ENCODE peak calls at places on chromosomes 3 and 15, in nine cellular contexts. D is DMS153; P is fibroblast of pulmonary artery; H is stimulated activated CD8-positive, alpha-beta memory T cell treated with anti-CD3 and anti-CD28 coated beads, Interleukin-4, amount 100 ng/mL, for 4 hours; G is activated T-helper 9 cell treated with anti-CD3 and anti-CD28 coated beads, Interleukin-2, amount 50 U/mL, for 16 hours; A is T follicular helper cell; X is GM19239; V is HepG2; F is globus pallidus. U is an unnamed sample.
A peak's percentile ranks its signal among the peaks of the same experiment; 100 is the strongest.

GRCh38 chr3:104740874-104741273 is 625.8 kb upstream of the ALCAM start:
- DNase-seq in D (no peak), P (no peak), H (no peak), G (no peak), A (no peak), X (no peak), V (no peak), F (no peak), U (no peak)

GRCh38 chr3:71202848-71203390 is 380.6 kb downstream of the FOXP1 start:
- DNase-seq in D (no peak), P (no peak), H (no peak), G (no peak), A (no peak), X (no peak), V (no peak), F (no peak), U (no peak)

GRCh38 chr3:64451283-64452012 is 226.2 kb upstream of the PRICKLE2 start:
- DNase-seq in D (no peak), P (no peak), H (no peak), G (no peak), A (no peak), X (no peak), V (no peak), F (no peak), U (no peak)

GRCh38 chr3:10804183-10804648 is 11.8 kb upstream of the SLC6A11 start:
- DNase-seq in D (no peak), P (no peak), H (no peak), G (no peak), A (no peak), X (no peak), V (no peak), F (no peak), U (no peak)

GRCh38 chr3:105904683-105905320 is 36.0 kb upstream of the CBLB start:
- DNase-seq in D (no peak), P (peak; percentile 36), H (no peak), G (no peak), A (no peak), X (no peak), V (no peak), F (no peak), U (no peak)

GRCh38 chr15:79168922-79169322 is 78.3 kb upstream of the RASGRF1 start:
- DNase-seq in D (peak; percentile 70), P (peak; percentile 64), H (no peak), G (no peak), A (no peak), X (no peak), V (peak; percentile 74), F (peak; percentile 74), U (no peak)

GRCh38 chr3:30644615-30645014 is 38.2 kb downstream of the TGFBR2 start:
- DNase-seq in D (no peak), P (peak; percentile 88), H (peak; percentile 53), G (peak; percentile 34), A (peak; percentile 48), X (no peak), V (no peak), F (no peak), U (no peak)

GRCh38 chr3:188006726-188007393 is 147.1 kb upstream of the LPP start:
- DNase-seq in D (peak; percentile 48), P (peak; percentile 53), H (no peak), G (no peak), A (no peak), X (no peak), V (no peak), F (peak; percentile 48), U (no peak)

GRCh38 chr3:172048599-172048998 is 9.2 kb downstream of the FNDC3B start:
- DNase-seq in D (no peak), P (no peak), H (no peak), G (no peak), A (no peak), X (no peak), V (no peak), F (no peak), U (no peak)

GRCh38 chr3:56899078-56899477 is 97.3 kb upstream of the ARHGEF3 start:
- DNase-seq in D (no peak), P (no peak), H (no peak), G (no peak), A (no peak), X (no peak), V (no peak), F (no peak), U (no peak)

GRCh38 chr15:100192092-100192695 is 149.6 kb downstream of the ADAMTS17 start:
- DNase-seq in D (no peak), P (no peak), H (no peak), G (no peak), A (no peak), X (no peak), V (no peak), F (no peak), U (no peak)

GRCh38 chr3:180390313-180390712 is 211.7 kb upstream of the TTC14 start:
- DNase-seq in D (no peak), P (no peak), H (no peak), G (no peak), A (no peak), X (no peak), V (no peak), F (no peak), U (no peak)

GRCh38 chr15:67803996-67804843 is 21.1 kb upstream of the SKOR1 start:
- DNase-seq in D (no peak), P (no peak), H (no peak), G (no peak), A (no peak), X (no peak), V (peak; percentile 7), F (peak; percentile 12), U (no peak)

GRCh38 chr15:39886418-39886817 is 33.6 kb downstream of the GPR176 start:
- DNase-seq in D (no peak), P (no peak), H (no peak), G (no peak), A (no peak), X (no peak), V (no peak), F (no peak), U (no peak)

GRCh38 chr3:36969540-36970432 is 23.1 kb downstream of the EPM2AIP1 start:
- DNase-seq in D (peak; percentile 95), P (peak; percentile 55), H (no peak), G (no peak), A (no peak), X (peak; percentile 48), V (peak; percentile 73), F (no peak), U (peak; percentile 43)

GRCh38 chr15:83378921-83379561 is 68.1 kb upstream of the SH3GL3 start:
- DNase-seq in D (no peak), P (no peak), H (no peak), G (no peak), A (no peak), X (no peak), V (no peak), F (no peak), U (no peak)

GRCh38 chr3:112333002-112333385 is at the start of gene CD200:
- DNase-seq in D (peak; percentile 65), P (peak; percentile 69), H (peak; percentile 24), G (peak; percentile 22), A (peak; percentile 16), X (peak; percentile 13), V (no peak), F (peak; percentile 69), U (peak; percentile 24)

GRCh38 chr15:25246641-25247417 is 192.0 kb downstream of the UBE3A start:
- DNase-seq in D (no peak), P (no peak), H (no peak), G (no peak), A (no peak), X (no peak), V (no peak), F (no peak), U (peak; percentile 5)

GRCh38 chr3:40366203-40367162 is 20.5 kb upstream of the ENTPD3 start:
- DNase-seq in D (no peak), P (no peak), H (no peak), G (no peak), A (no peak), X (no peak), V (no peak), F (peak; percentile 13), U (no peak)

GRCh38 chr3:178310833-178311380 is 225.3 kb upstream of the KCNMB2 start:
- DNase-seq in D (no peak), P (no peak), H (no peak), G (no peak), A (no peak), X (no peak), V (no peak), F (no peak), U (no peak)

GRCh38 chr3:15325228-15325627 is 7.2 kb downstream of the SH3BP5 start:
- DNase-seq in D (no peak), P (peak; percentile 81), H (no peak), G (no peak), A (no peak), X (no peak), V (no peak), F (no peak), U (no peak)

GRCh38 chr15:33140326-33140725 is 54.2 kb downstream of the FMN1 start:
- DNase-seq in D (no peak), P (no peak), H (no peak), G (no peak), A (no peak), X (no peak), V (no peak), F (no peak), U (no peak)

GRCh38 chr3:95356764-95357501 is 1294.1 kb downstream of the NSUN3 start:
- DNase-seq in D (no peak), P (no peak), H (no peak), G (no peak), A (no peak), X (no peak), V (no peak), F (no peak), U (no peak)

GRCh38 chr15:25784141-25784540 is 79.0 kb downstream of the ATP10A start:
- DNase-seq in D (no peak), P (no peak), H (no peak), G (no peak), A (no peak), X (no peak), V (no peak), F (no peak), U (no peak)

GRCh38 chr15:98868564-98868963 is 139.0 kb downstream of the PGPEP1L start:
- DNase-seq in D (no peak), P (no peak), H (no peak), G (no peak), A (no peak), X (no peak), V (no peak), F (no peak), U (no peak)

GRCh38 chr15:48617619-48618018 is 27.9 kb downstream of the FBN1 start:
- DNase-seq in D (no peak), P (peak; percentile 94), H (no peak), G (no peak), A (no peak), X (no peak), V (no peak), F (no peak), U (no peak)

GRCh38 chr3:193118907-193119306 is 122.1 kb upstream of the PLAAT1 start:
- DNase-seq in D (no peak), P (no peak), H (no peak), G (no peak), A (no peak), X (no peak), V (no peak), F (no peak), U (no peak)

GRCh38 chr15:47742742-47743141 is 25.4 kb downstream of the SEMA6D start:
- DNase-seq in D (no peak), P (no peak), H (no peak), G (no peak), A (no peak), X (no peak), V (no peak), F (no peak), U (no peak)